ENCODE peak calls at places on chromosomes 16 and 17, in four cellular contexts. N, A, F and R are unnamed samples.

GRCh38 chr17:46853896-46854444 is 2.6 kb downstream of the WNT9B start:
- DNase-seq in N (no peak), A (no peak), F (no peak), R (no peak)

GRCh38 chr17:40539711-40540411 is 25.4 kb downstream of the CCR7 start:
- DNase-seq in N (no peak), A (no peak), F (no peak), R (no peak)

GRCh38 chr17:57986841-57987581 is 1.0 kb downstream of the VEZF1 start:
- DNase-seq in N (peak; percentile 45), A (peak; percentile 40), F (no peak), R (peak; percentile 75)

GRCh38 chr17:66750756-66751543 is 84.0 kb upstream of the CACNG5 start:
- DNase-seq in N (no peak), A (no peak), F (no peak), R (no peak)

GRCh38 chr17:79023886-79024771 is at the start of gene C1QTNF1:
- DNase-seq in N (peak; percentile 69), A (peak; percentile 69), F (peak; percentile 79), R (peak; percentile 77)

GRCh38 chr16:81429045-81429521 is 15.5 kb upstream of the CMIP start:
- DNase-seq in N (peak; percentile 70), A (peak; percentile 31), F (no peak), R (no peak)

GRCh38 chr16:1870365-1871082 is 1.4 kb downstream of the MEIOB start:
- DNase-seq in N (no peak), A (no peak), F (no peak), R (no peak)

GRCh38 chr16:47426806-47427205 is 34.1 kb downstream of the ITFG1 start:
- DNase-seq in N (no peak), A (no peak), F (no peak), R (no peak)

GRCh38 chr17:16954541-16954940 is 17.4 kb downstream of the TNFRSF13B start:
- DNase-seq in N (no peak), A (no peak), F (peak; percentile 23), R (no peak)

GRCh38 chr17:34979650-34980352 is 511 bp upstream of the LIG3 start:
- DNase-seq in N (no peak), A (no peak), F (no peak), R (no peak)

GRCh38 chr16:69918241-69918640 is 32.9 kb upstream of the CLEC18A start:
- DNase-seq in N (no peak), A (no peak), F (no peak), R (no peak)

GRCh38 chr16:76668207-76668725 is 391.1 kb downstream of the CNTNAP4 start:
- DNase-seq in N (no peak), A (no peak), F (no peak), R (no peak)

GRCh38 chr17:697682-698081 is 17.0 kb downstream of the VPS53 start:
- DNase-seq in N (no peak), A (no peak), F (no peak), R (no peak)

GRCh38 chr16:84115919-84116719 is 623 bp downstream of the MBTPS1 start:
- DNase-seq in N (peak; percentile 71), A (no peak), F (no peak), R (no peak)

GRCh38 chr16:25210758-25211157 is 6.0 kb upstream of the AQP8 start:
- DNase-seq in N (no peak), A (no peak), F (no peak), R (no peak)

GRCh38 chr17:48527742-48528028 is 3.1 kb downstream of the HOXB1 start:
- DNase-seq in N (no peak), A (no peak), F (no peak), R (no peak)

GRCh38 chr17:79852748-79853147 is 13.5 kb upstream of the CBX4 start:
- DNase-seq in N (no peak), A (no peak), F (no peak), R (no peak)

DNA sequence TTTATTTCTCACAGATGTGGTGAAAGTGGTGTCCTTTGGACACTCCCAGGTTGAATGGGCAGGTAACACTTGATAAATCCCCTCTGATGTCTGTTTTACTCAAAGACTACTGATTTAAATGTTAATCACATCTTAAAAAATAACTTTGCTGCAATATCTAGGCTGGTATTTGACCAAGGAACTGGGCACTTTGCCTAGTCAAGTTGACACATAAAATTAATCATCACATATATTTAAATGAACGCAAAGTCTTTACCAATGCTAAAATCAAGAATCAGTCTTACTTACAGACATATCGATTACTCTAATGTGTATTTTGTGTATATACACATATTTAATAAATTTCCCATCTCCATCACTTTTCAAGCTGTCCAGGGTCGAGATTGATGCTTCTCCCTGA is 7.0 kb downstream of the MT2A start:
- DNase-seq in N (no peak), A (no peak), F (no peak), R (no peak)
- H3K4me1 ChIP-seq in N (peaks cover 12% of the 10 kb centered on the region), A (peaks cover 46% of the 10 kb centered on the region), F (no peaks in the 10 kb centered on the region), R (peaks cover 7% of the 10 kb centered on the region)

GRCh38 chr16:35909351-35909954 is 2450.0 kb downstream of the TP53TG3F start:
- DNase-seq in N (no peak), A (no peak), F (no peak), R (no peak)
- H3K9me3 ChIP-seq in N (peaks cover 92% of the 10 kb centered on the region), A (peaks cover 8% of the 10 kb centered on the region), F (peaks cover 4% of the 10 kb centered on the region), R (no peaks in the 10 kb centered on the region)

GRCh38 chr17:29933379-29933778 is 3.4 kb upstream of the SSH2 start:
- DNase-seq in N (peak; percentile 29), A (no peak), F (no peak), R (no peak)
- TF ChIP-seq CTCF in N (no peak), A (no peak), F (no peak), R (peak; percentile 7)

DNA sequence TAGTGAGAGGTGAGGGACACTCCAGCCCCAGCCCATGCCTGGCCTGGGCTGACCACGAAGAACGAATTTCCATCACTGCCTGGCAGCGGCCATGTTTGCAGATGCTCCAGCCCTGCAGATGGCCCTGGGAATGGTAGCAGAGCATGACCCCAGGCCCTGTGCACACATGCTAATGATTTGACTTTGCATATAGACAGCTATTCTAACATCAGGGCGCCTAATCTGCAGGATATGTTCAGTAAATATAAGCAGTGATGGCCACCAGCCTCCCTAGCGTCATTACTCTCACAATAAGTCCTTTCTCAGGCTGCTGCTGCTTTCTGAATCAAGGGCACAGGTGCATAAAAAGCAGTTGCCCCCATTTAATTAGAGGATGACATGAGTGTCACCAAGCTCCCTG is 24.2 kb downstream of the DNAH9 start:
- DNase-seq in N (no peak), A (no peak), F (no peak), R (no peak)
- H3K4me1 ChIP-seq in N (no peaks in the 10 kb centered on the region), A (no peaks in the 10 kb centered on the region), F (no peaks in the 10 kb centered on the region), R (no peaks in the 10 kb centered on the region)

DNA sequence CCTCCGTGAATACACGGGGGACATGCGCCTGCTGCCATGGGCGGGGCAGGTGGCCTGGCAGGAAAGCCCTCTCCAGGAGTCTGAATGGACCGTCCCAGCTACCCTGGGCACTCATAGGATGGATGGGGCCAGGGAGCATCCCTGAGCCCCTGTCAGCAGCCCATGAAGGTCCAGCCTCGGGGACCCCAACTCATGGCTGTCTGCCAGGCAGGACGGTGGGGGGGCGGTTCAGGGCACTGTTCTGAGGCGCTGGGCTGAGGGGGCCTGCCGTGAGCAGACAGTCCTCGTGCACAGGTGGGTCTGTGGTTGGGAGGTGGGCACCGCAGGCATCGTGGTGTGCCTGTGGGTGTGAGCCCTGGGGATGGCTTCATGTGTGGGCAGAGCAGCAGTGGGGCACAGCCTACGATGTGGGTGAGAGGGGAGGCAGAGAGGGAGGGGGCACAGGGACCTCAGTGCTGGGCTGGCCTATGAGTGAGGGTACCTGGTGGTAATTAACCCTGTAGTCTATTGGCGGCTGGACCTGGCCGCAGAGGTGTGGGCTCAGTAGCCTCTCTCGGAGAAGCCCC is 6.5 kb upstream of the PKMYT1 start:
- DNase-seq in N (no peak), A (no peak), F (no peak), R (no peak)
- H3K9me3 ChIP-seq in N (no peaks in the 10 kb centered on the region), A (no peaks in the 10 kb centered on the region), F (no peaks in the 10 kb centered on the region), R (no peaks in the 10 kb centered on the region)

GRCh38 chr17:19363114-19363438 is 553 bp upstream of the B9D1 start:
- DNase-seq in N (no peak), A (no peak), F (no peak), R (no peak)
- TF ChIP-seq CTCF in N (no peak), A (peak; percentile 6), F (no peak), R (no peak)